ENCODE peak calls at places on chromosomes 13 and 19, in ten cellular contexts. Y is GM19239; M is ascending aorta; E is stimulated activated CD4-positive, alpha-beta T cell treated with anti-CD3 and anti-CD28 coated beads, Interleukin-2, amount 100 ng/mL, for 48 hours; K is stimulated activated CD8-positive, alpha-beta memory T cell treated with anti-CD3 and anti-CD28 coated beads, Interleukin-7, amount 100 ng/mL, for 24 hours; N is kidney glomerular epithelial cell; S is activated T-helper 1 cell treated with anti-CD3 and anti-CD28 coated beads, Interleukin-12 subunit alpha, Interleukin-12 subunit beta, Interleukin-2, Interleukin-4 antibody, amounts not matched to agents 30 ng/mL and 10 ng/mL and 1 ng/mL, durations not matched to agents 14 hours and 24 hours and 36 hours; Z is T-helper 17 cell; O is nucleus accumbens; R is amygdala. J is an unnamed sample.

GRCh38 chr13:93726173-93727019 is 499.8 kb downstream of the GPC6 start:
- DNase-seq in N (no peak), K (no peak), E (no peak), O (no peak), M (no peak), Z (no peak), R (no peak), Y (no peak), S (no peak), J (no peak)

GRCh38 chr13:51721485-51721884 is 82.5 kb downstream of the DHRS12 start:
- DNase-seq in Z (no peak), S (no peak), E (no peak), K (no peak), Y (peak), R (no peak), O (no peak), M (no peak), N (no peak), J (no peak)

GRCh38 chr13:45046445-45046844 is 57.1 kb downstream of the GPALPP1 start:
- DNase-seq in E (no peak), K (no peak), N (no peak), Y (no peak), O (no peak), S (no peak), R (no peak), Z (no peak), M (no peak), J (no peak)

GRCh38 chr19:37519890-37520289 is 13.2 kb downstream of the ZNF793 start:
- DNase-seq in Z (no peak), N (no peak), S (no peak), E (no peak), R (no peak), K (no peak), O (no peak), Y (no peak), M (no peak), J (no peak)

GRCh38 chr13:50376895-50377575 is 361.8 kb downstream of the KCNRG start:
- DNase-seq in Z (no peak), R (no peak), Y (no peak), O (no peak), S (no peak), K (no peak), E (no peak), M (no peak), N (no peak), J (no peak)

GRCh38 chr13:21752501-21752900 is 81.6 kb downstream of the FGF9 start:
- DNase-seq in O (no peak), N (no peak), K (no peak), Z (no peak), M (no peak), E (no peak), S (no peak), Y (no peak), R (no peak), J (no peak)

GRCh38 chr19:40567750-40568494 is 8.8 kb upstream of the SHKBP1 start:
- DNase-seq in Z (no peak), K (no peak), M (no peak), E (no peak), N (no peak), O (no peak), R (no peak), Y (no peak), S (no peak), J (no peak)

GRCh38 chr13:90594694-90595093 is 752.8 kb upstream of the MIR17HG start:
- DNase-seq in K (no peak), E (no peak), M (no peak), N (no peak), S (no peak), R (no peak), Z (no peak), O (no peak), Y (no peak), J (no peak)

GRCh38 chr13:100478107-100478809 is 110.3 kb downstream of the GGACT start:
- DNase-seq in R (no peak), E (no peak), M (no peak), Z (no peak), Y (no peak), O (no peak), S (no peak), N (no peak), K (no peak), J (no peak)